ENCODE peak calls at places on chromosomes 7 and 10, in five cellular contexts. One of them, this sample, is unnamed.

GRCh38 chr7:13880789-13881188 is 108.7 kb downstream of the ETV1 start:
- DNase-seq in GM13976: no peak
- DNase-seq in K562: no peak
- DNase-seq in fibroblast of villous mesenchyme: no peak
- DNase-seq in H9: no peak
- DNase-seq in this sample: no peak

GRCh38 chr7:83270407-83270806 is 107.7 kb upstream of the PCLO start:
- DNase-seq in K562: no peak
- DNase-seq in GM13976: no peak
- DNase-seq in H9: no peak
- DNase-seq in fibroblast of villous mesenchyme: no peak
- DNase-seq in this sample: no peak

GRCh38 chr10:126905776-126906703 is 812 bp downstream of the DOCK1 start:
- DNase-seq in K562: no peak
- DNase-seq in GM13976: no peak
- DNase-seq in H9: peak
- DNase-seq in fibroblast of villous mesenchyme: peak
- DNase-seq in this sample: peak

GRCh38 chr10:30980951-30981616 is 50.6 kb downstream of the ZNF438 start:
- DNase-seq in fibroblast of villous mesenchyme: peak
- DNase-seq in GM13976: no peak
- DNase-seq in H9: no peak
- DNase-seq in K562: no peak
- DNase-seq in this sample: no peak

GRCh38 chr7:23290993-23291392 is 8.1 kb upstream of the MALSU1 start:
- DNase-seq in K562: no peak
- DNase-seq in H9: no peak
- DNase-seq in GM13976: no peak
- DNase-seq in fibroblast of villous mesenchyme: no peak
- DNase-seq in this sample: no peak

GRCh38 chr10:121579656-121580055 is 18.6 kb downstream of the FGFR2 start:
- DNase-seq in H9: peak
- DNase-seq in GM13976: no peak
- DNase-seq in fibroblast of villous mesenchyme: no peak
- DNase-seq in K562: no peak
- DNase-seq in this sample: no peak

GRCh38 chr7:17233643-17234397 is 64.6 kb upstream of the AHR start:
- DNase-seq in H9: no peak
- DNase-seq in fibroblast of villous mesenchyme: peak
- DNase-seq in GM13976: no peak
- DNase-seq in K562: no peak
- DNase-seq in this sample: no peak

GRCh38 chr7:40329601-40330153 is 194.9 kb downstream of the SUGCT start:
- DNase-seq in fibroblast of villous mesenchyme: peak
- DNase-seq in K562: peak
- DNase-seq in GM13976: peak
- DNase-seq in H9: no peak
- DNase-seq in this sample: no peak

DNA sequence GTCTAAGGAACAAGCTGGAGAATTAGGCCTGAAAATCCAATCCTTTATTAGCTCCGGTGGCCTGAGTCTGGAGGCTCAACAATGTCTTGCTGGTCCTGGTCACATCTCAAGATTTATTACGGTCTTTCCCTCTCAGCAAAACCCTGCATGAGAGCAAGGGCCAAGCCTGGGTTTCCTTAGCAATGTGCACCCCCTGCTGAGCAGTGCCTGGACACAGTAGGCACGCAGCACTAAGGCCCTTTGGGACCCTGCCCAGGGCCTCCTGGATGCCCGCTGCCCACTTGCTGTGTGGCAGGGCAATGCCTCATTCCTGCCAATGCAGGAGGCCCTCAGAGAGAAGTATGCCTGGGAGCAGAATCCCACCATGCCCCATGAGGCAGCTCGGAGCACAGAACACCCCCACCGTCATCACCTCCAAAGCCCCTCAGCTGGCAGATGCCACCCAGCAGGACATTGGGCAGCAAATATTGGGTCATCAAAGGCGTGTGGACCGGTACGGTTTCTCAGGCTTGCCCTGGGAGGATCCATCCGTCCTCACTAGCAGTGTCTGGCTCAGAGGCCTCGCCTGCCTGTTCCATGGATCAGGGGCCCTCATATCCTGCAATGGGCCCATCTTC is 156.4 kb downstream of the OAT start:
- DNase-seq in H9: no peak
- DNase-seq in GM13976: no peak
- DNase-seq in fibroblast of villous mesenchyme: no peak
- DNase-seq in K562: no peak
- DNase-seq in this sample: no peak
- TF ChIP-seq CTCF in H9: no peak
- TF ChIP-seq CTCF in GM13976: no peak
- TF ChIP-seq CTCF in fibroblast of villous mesenchyme: peak
- TF ChIP-seq CTCF in K562: no peak
- TF ChIP-seq CTCF in this sample: no peak

DNA sequence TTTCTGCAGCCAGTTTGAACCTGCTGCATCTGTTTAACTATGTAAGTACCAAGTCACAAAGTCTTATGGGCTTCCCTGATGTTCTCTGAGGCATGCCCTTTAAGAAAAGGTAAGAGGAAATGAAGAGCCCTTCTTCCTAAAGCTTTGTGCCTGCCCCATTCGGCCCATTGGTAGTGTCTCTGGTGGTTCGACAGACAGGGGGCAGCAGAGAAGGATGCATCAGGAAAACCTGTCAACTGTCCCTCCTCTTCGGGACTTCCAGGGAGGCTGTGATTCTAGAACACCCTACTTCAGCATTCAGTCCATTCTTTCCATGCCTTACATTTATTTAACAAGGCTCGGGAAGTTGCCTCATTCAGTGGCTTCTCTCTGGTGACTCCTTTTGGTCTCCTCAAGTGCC is 1.9 kb upstream of the SFRP4 start:
- DNase-seq in fibroblast of villous mesenchyme: no peak
- DNase-seq in GM13976: no peak
- DNase-seq in H9: peak
- DNase-seq in K562: no peak
- DNase-seq in this sample: no peak
- TF ChIP-seq CTCF in fibroblast of villous mesenchyme: no peak
- TF ChIP-seq CTCF in GM13976: no peak
- TF ChIP-seq CTCF in H9: peak
- TF ChIP-seq CTCF in K562: peak
- TF ChIP-seq CTCF in this sample: no peak

GRCh38 chr10:75541411-75541810 is 110.0 kb downstream of the LRMDA start:
- DNase-seq in GM13976: no peak
- DNase-seq in H9: no peak
- DNase-seq in fibroblast of villous mesenchyme: no peak
- DNase-seq in K562: no peak
- DNase-seq in this sample: no peak

GRCh38 chr10:75538144-75538543 is 106.7 kb downstream of the LRMDA start:
- DNase-seq in K562: no peak
- DNase-seq in GM13976: no peak
- DNase-seq in H9: peak
- DNase-seq in fibroblast of villous mesenchyme: no peak
- DNase-seq in this sample: no peak

GRCh38 chr10:75542084-75542483 is 110.7 kb downstream of the LRMDA start:
- DNase-seq in H9: no peak
- DNase-seq in GM13976: no peak
- DNase-seq in fibroblast of villous mesenchyme: no peak
- DNase-seq in K562: no peak
- DNase-seq in this sample: no peak

GRCh38 chr10:75542902-75543301 is 111.5 kb downstream of the LRMDA start:
- DNase-seq in GM13976: no peak
- DNase-seq in H9: peak
- DNase-seq in fibroblast of villous mesenchyme: peak
- DNase-seq in K562: no peak
- DNase-seq in this sample: no peak

DNA sequence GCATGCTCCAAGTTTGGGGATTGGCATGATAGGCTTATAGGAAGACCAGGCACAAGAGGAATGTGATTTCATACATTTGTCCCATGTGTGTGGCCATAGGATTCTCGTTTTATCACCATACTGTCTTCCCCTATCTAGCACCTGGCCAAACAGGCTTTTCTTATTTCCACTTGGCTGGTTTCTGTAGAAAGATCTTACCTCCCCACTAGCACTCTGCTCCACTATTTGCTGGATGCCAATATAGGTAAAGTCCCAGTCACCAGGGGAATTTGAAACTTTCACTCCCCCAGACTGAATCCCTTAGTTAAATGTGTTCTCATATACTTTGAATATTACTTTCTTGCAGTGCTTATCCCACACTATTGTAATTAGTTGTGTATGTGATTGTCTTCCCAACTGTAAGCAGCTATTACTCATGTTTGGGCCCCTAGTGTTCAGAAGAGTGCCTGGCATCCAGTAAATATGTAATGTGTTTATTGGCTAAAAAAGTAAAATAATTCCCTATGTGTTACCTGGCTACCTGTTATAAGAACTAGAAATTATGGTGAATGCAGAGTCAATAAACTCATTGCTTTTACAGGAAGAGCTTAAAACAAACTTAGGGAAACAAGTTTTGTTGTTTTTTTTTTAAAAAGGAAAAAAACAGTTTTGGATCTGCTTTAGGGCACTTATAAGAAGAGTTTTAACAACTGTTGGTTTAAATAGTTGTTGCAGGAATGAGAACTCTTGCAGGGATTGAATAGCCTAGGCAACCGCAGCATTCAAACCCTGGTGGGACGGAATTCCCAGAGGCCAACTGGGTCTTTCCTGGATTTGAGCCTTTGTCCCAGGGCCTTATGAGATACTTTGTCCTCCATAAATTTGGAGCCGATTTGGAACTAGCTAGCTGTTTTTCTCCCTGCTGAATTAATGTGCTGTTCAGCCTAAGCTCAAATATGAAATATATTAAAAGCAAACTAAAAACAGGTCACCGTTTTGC is 109.2 kb downstream of the LRMDA start:
- DNase-seq in GM13976: no peak
- DNase-seq in H9: no peak
- DNase-seq in K562: no peak
- DNase-seq in fibroblast of villous mesenchyme: no peak
- DNase-seq in this sample: no peak
- TF ChIP-seq CTCF in GM13976: no peak
- TF ChIP-seq CTCF in H9: peak
- TF ChIP-seq CTCF in K562: no peak
- TF ChIP-seq CTCF in fibroblast of villous mesenchyme: peak
- TF ChIP-seq CTCF in this sample: no peak

GRCh38 chr10:3955493-3955892 is 170.5 kb upstream of the KLF6 start:
- DNase-seq in GM13976: no peak
- DNase-seq in fibroblast of villous mesenchyme: no peak
- DNase-seq in H9: peak
- DNase-seq in K562: no peak
- DNase-seq in this sample: peak
- TF ChIP-seq CTCF in GM13976: no peak
- TF ChIP-seq CTCF in fibroblast of villous mesenchyme: no peak
- TF ChIP-seq CTCF in H9: peak
- TF ChIP-seq CTCF in K562: no peak
- TF ChIP-seq CTCF in this sample: no peak

DNA sequence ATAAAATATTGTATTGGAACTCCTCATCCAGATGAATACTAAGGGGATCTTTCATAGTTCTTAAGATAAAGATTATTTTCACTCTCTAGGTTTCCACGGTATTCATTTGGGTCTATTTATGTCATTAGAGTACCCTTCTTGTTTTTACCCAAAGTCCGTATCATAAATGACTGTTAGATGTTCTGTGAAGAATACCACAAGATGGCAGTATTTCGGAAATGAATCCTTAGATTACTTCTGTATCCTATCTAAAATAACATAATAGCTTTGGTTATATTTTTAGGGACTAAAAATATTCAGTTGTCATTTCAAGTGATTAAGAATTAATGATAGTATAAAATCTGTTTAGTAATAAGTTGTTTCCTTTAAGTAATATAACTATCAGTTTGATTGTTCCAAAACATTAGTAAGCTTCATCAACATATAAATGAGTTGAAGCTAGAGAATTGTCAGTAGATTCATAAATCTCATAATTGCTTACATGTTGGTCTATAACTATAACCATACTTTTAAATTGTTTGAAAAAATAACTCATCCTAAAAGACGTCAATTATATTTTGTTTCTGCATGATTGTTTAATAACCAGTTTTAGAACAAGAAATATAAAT is 337.5 kb upstream of the KCND2 start:
- DNase-seq in K562: no peak
- DNase-seq in H9: no peak
- DNase-seq in fibroblast of villous mesenchyme: peak
- DNase-seq in GM13976: peak
- DNase-seq in this sample: no peak
- TF ChIP-seq CTCF in K562: peak
- TF ChIP-seq CTCF in H9: peak
- TF ChIP-seq CTCF in fibroblast of villous mesenchyme: peak
- TF ChIP-seq CTCF in GM13976: peak
- TF ChIP-seq CTCF in this sample: peak

This sample was measured in endothelial cell.